ENCODE peak calls at places on chromosomes 1 and 21, in six cellular contexts. One of them, this sample, is unnamed.
A peak's percentile ranks its signal among the peaks of the same experiment; 100 is the strongest.

GRCh38 chr1:40856116-40856515 is 6.0 kb downstream of the CITED4 start:
- ATAC-seq in GM12878: no peak
- ATAC-seq in A549: no peak
- ATAC-seq in HepG2: no peak
- ATAC-seq in K562: peak; percentile 46
- ATAC-seq in upper lobe of left lung: no peak
- ATAC-seq in this sample: no peak

GRCh38 chr21:22062472-22063139 is 1064.4 kb downstream of the NCAM2 start:
- ATAC-seq in GM12878: no peak
- ATAC-seq in upper lobe of left lung: no peak
- ATAC-seq in A549: no peak
- ATAC-seq in K562: no peak
- ATAC-seq in HepG2: no peak
- ATAC-seq in this sample: no peak

GRCh38 chr1:50704126-50704525 is 255.9 kb downstream of the FAF1 start:
- ATAC-seq in upper lobe of left lung: no peak
- ATAC-seq in GM12878: peak; percentile 79
- ATAC-seq in HepG2: peak; percentile 62
- ATAC-seq in K562: peak; percentile 89
- ATAC-seq in A549: peak; percentile 51
- ATAC-seq in this sample: no peak

GRCh38 chr1:151994956-151995355 is 1.3 kb upstream of the S100A10 start:
- ATAC-seq in A549: peak; percentile 25
- ATAC-seq in HepG2: no peak
- ATAC-seq in GM12878: no peak
- ATAC-seq in K562: no peak
- ATAC-seq in upper lobe of left lung: no peak
- ATAC-seq in this sample: no peak

GRCh38 chr1:119324198-119324597 is 44.4 kb upstream of the HAO2 start:
- ATAC-seq in K562: no peak
- ATAC-seq in A549: no peak
- ATAC-seq in HepG2: no peak
- ATAC-seq in GM12878: peak; percentile 70
- ATAC-seq in upper lobe of left lung: no peak
- ATAC-seq in this sample: no peak

GRCh38 chr1:112256413-112256812 is 139.6 kb upstream of the CTTNBP2NL start:
- ATAC-seq in upper lobe of left lung: no peak
- ATAC-seq in HepG2: no peak
- ATAC-seq in A549: no peak
- ATAC-seq in GM12878: no peak
- ATAC-seq in K562: no peak
- ATAC-seq in this sample: peak; percentile 56

GRCh38 chr1:64839732-64840405 is 95.0 kb downstream of the RAVER2 start:
- ATAC-seq in upper lobe of left lung: no peak
- ATAC-seq in HepG2: no peak
- ATAC-seq in GM12878: no peak
- ATAC-seq in K562: no peak
- ATAC-seq in A549: no peak
- ATAC-seq in this sample: no peak

GRCh38 chr1:167582064-167582463 is 28.5 kb upstream of the CREG1 start:
- ATAC-seq in HepG2: no peak
- ATAC-seq in A549: no peak
- ATAC-seq in K562: no peak
- ATAC-seq in upper lobe of left lung: no peak
- ATAC-seq in GM12878: no peak
- ATAC-seq in this sample: no peak

GRCh38 chr1:42937141-42937696 is 21.4 kb downstream of the SLC2A1 start:
- ATAC-seq in upper lobe of left lung: no peak
- ATAC-seq in K562: peak; percentile 0
- ATAC-seq in A549: peak; percentile 8
- ATAC-seq in GM12878: no peak
- ATAC-seq in HepG2: no peak
- ATAC-seq in this sample: no peak

GRCh38 chr1:198165927-198166647 is 9.3 kb downstream of the NEK7 start:
- ATAC-seq in A549: no peak
- ATAC-seq in GM12878: peak; percentile 32
- ATAC-seq in HepG2: no peak
- ATAC-seq in K562: no peak
- ATAC-seq in upper lobe of left lung: no peak
- ATAC-seq in this sample: no peak

GRCh38 chr1:159827102-159827490 is 423 bp downstream of the SLAMF8 start:
- ATAC-seq in upper lobe of left lung: no peak
- ATAC-seq in A549: no peak
- ATAC-seq in GM12878: no peak
- ATAC-seq in K562: no peak
- ATAC-seq in HepG2: no peak
- ATAC-seq in this sample: no peak

GRCh38 chr1:205270764-205271163 is 43.0 kb downstream of the TMCC2 start:
- ATAC-seq in HepG2: peak; percentile 7
- ATAC-seq in GM12878: no peak
- ATAC-seq in upper lobe of left lung: no peak
- ATAC-seq in A549: peak; percentile 9
- ATAC-seq in K562: no peak
- ATAC-seq in this sample: no peak

GRCh38 chr1:111660204-111661150 is 40.9 kb downstream of the RAP1A start:
- ATAC-seq in GM12878: peak; percentile 33
- ATAC-seq in HepG2: no peak
- ATAC-seq in A549: no peak
- ATAC-seq in K562: peak; percentile 82
- ATAC-seq in upper lobe of left lung: no peak
- ATAC-seq in this sample: no peak

GRCh38 chr1:112618721-112619517 is at the start of gene ST7L:
- ATAC-seq in A549: peak; percentile 86
- ATAC-seq in upper lobe of left lung: peak; percentile 84
- ATAC-seq in HepG2: peak; percentile 90
- ATAC-seq in K562: peak; percentile 51
- ATAC-seq in GM12878: peak; percentile 43
- ATAC-seq in this sample: peak; percentile 79

GRCh38 chr1:207459008-207459407 is 4.9 kb downstream of the CR2 start:
- ATAC-seq in A549: no peak
- ATAC-seq in upper lobe of left lung: no peak
- ATAC-seq in K562: no peak
- ATAC-seq in HepG2: no peak
- ATAC-seq in GM12878: no peak
- ATAC-seq in this sample: no peak

GRCh38 chr1:207455183-207455754 is 1.1 kb downstream of the CR2 start:
- ATAC-seq in A549: no peak
- ATAC-seq in GM12878: peak; percentile 75
- ATAC-seq in HepG2: no peak
- ATAC-seq in K562: no peak
- ATAC-seq in upper lobe of left lung: no peak
- ATAC-seq in this sample: no peak

GRCh38 chr1:207453710-207454045 is 450 bp upstream of the CR2 start:
- ATAC-seq in GM12878: no peak
- ATAC-seq in K562: no peak
- ATAC-seq in A549: peak; percentile 60
- ATAC-seq in upper lobe of left lung: peak; percentile 21
- ATAC-seq in HepG2: no peak
- ATAC-seq in this sample: no peak

GRCh38 chr1:207458409-207458808 is 4.3 kb downstream of the CR2 start:
- ATAC-seq in HepG2: no peak
- ATAC-seq in A549: no peak
- ATAC-seq in GM12878: no peak
- ATAC-seq in upper lobe of left lung: no peak
- ATAC-seq in K562: no peak
- ATAC-seq in this sample: no peak

DNA sequence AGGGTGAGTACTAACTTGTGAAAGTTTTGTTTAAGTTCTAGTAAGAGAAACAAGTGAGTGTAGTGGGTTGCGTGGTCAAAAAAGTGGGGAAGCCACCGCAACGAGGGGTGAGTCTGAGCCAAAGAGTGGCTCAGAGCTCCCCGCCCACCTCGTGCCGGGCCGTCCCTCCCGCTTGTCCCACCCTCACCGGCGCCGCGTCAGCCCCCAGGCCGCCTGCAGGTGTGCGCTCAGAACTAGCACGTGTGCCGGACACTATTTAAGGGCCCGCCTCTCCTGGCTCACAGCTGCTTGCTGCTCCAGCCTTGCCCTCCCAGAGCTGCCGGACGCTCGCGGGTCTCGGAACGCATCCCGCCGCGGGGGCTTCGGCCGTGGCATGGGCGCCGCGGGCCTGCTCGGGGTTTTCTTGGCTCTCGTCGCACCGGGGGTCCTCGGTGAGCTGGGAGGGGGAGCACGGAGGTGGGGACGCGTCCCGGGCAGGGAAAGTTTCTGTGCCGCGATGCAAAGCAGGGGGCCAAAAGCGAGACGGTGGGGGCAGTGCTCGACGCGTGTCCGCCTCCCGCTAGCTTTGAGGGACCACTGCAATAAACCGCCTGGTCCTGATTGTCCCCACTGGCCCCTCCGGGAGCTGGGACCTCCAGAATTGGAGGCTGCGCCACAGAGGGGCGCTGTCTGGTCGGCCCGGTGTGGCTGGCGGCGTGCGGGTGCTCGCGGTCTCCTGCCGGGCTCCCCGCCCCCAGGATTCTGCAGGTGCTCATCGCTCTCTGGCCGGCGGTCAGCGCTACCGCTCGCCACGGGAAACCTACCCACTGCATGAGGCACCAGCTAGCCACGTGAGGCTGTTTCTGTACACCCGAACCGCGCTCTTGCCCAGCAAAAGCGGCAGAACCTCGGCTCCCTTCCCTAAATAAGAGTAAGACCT is at the start of gene CR2:
- ATAC-seq in HepG2: peak; percentile 94
- ATAC-seq in upper lobe of left lung: peak; percentile 88
- ATAC-seq in GM12878: peak; percentile 88
- ATAC-seq in K562: peak; percentile 94
- ATAC-seq in A549: peak; percentile 80
- ATAC-seq in this sample: no peak
- TF ChIP-seq EP300 in HepG2: no peak
- TF ChIP-seq EP300 in upper lobe of left lung: no peak
- TF ChIP-seq EP300 in GM12878: peak; percentile 7
- TF ChIP-seq EP300 in K562: no peak
- TF ChIP-seq EP300 in A549: no peak
- TF ChIP-seq EP300 in this sample: no peak

GRCh38 chr1:67831850-67832513 is 1.3 kb downstream of the GNG12 start:
- ATAC-seq in K562: peak; percentile 59
- ATAC-seq in A549: peak; percentile 80
- ATAC-seq in HepG2: peak; percentile 33
- ATAC-seq in upper lobe of left lung: peak; percentile 82
- ATAC-seq in GM12878: peak; percentile 32
- ATAC-seq in this sample: peak; percentile 40
- TF ChIP-seq EP300 in K562: no peak
- TF ChIP-seq EP300 in A549: no peak
- TF ChIP-seq EP300 in HepG2: no peak
- TF ChIP-seq EP300 in upper lobe of left lung: no peak
- TF ChIP-seq EP300 in GM12878: no peak
- TF ChIP-seq EP300 in this sample: no peak

DNA sequence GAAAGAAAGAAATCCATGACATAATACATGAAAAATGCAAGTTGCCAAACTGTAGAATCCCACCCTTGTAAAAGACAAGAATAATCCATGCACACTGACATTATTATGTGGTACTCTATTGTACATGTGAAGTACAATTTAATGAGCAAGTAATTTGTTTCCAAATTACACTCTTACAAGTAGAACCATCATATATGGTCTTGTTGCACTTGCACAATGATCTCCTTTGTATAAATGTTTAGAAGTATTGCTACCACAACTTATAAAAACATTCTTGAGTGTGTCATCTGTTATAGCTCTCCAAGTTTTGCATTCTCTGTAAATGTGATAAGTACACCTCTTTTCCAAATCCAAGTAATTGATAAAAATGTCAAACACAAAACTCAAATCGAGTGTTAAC is 29.1 kb upstream of the ZNF281 start:
- ATAC-seq in HepG2: no peak
- ATAC-seq in A549: no peak
- ATAC-seq in K562: no peak
- ATAC-seq in GM12878: no peak
- ATAC-seq in upper lobe of left lung: no peak
- ATAC-seq in this sample: no peak
- TF ChIP-seq EP300 in HepG2: no peak
- TF ChIP-seq EP300 in A549: no peak
- TF ChIP-seq EP300 in K562: no peak
- TF ChIP-seq EP300 in GM12878: no peak
- TF ChIP-seq EP300 in upper lobe of left lung: no peak
- TF ChIP-seq EP300 in this sample: no peak

GRCh38 chr1:203572134-203572625 is 54.5 kb upstream of the ATP2B4 start:
- ATAC-seq in upper lobe of left lung: no peak
- ATAC-seq in HepG2: no peak
- ATAC-seq in K562: peak; percentile 56
- ATAC-seq in A549: peak; percentile 44
- ATAC-seq in GM12878: no peak
- ATAC-seq in this sample: no peak
- TF ChIP-seq EP300 in upper lobe of left lung: no peak
- TF ChIP-seq EP300 in HepG2: no peak
- TF ChIP-seq EP300 in K562: no peak
- TF ChIP-seq EP300 in A549: no peak
- TF ChIP-seq EP300 in GM12878: no peak
- TF ChIP-seq EP300 in this sample: no peak

GRCh38 chr1:221174598-221174997 is 295.4 kb downstream of the HLX start:
- ATAC-seq in K562: peak; percentile 67
- ATAC-seq in HepG2: peak; percentile 57
- ATAC-seq in GM12878: peak; percentile 66
- ATAC-seq in upper lobe of left lung: no peak
- ATAC-seq in A549: no peak
- ATAC-seq in this sample: no peak
- TF ChIP-seq EP300 in K562: no peak
- TF ChIP-seq EP300 in HepG2: no peak
- TF ChIP-seq EP300 in GM12878: no peak
- TF ChIP-seq EP300 in upper lobe of left lung: no peak
- TF ChIP-seq EP300 in A549: no peak
- TF ChIP-seq EP300 in this sample: no peak

GRCh38 chr1:164772635-164773034 is 213.7 kb downstream of the PBX1 start:
- ATAC-seq in K562: peak; percentile 95
- ATAC-seq in GM12878: peak; percentile 93
- ATAC-seq in A549: peak; percentile 93
- ATAC-seq in upper lobe of left lung: peak; percentile 93
- ATAC-seq in HepG2: no peak
- ATAC-seq in this sample: peak; percentile 81
- TF ChIP-seq EP300 in K562: peak; percentile 70
- TF ChIP-seq EP300 in GM12878: no peak
- TF ChIP-seq EP300 in A549: peak; percentile 37
- TF ChIP-seq EP300 in upper lobe of left lung: no peak
- TF ChIP-seq EP300 in HepG2: no peak
- TF ChIP-seq EP300 in this sample: no peak

GRCh38 chr1:2199042-2199810 is 4.7 kb upstream of the FAAP20 start:
- ATAC-seq in GM12878: peak; percentile 69
- ATAC-seq in K562: peak; percentile 92
- ATAC-seq in upper lobe of left lung: peak; percentile 93
- ATAC-seq in HepG2: peak; percentile 65
- ATAC-seq in A549: peak; percentile 87
- ATAC-seq in this sample: peak; percentile 90
- TF ChIP-seq EP300 in GM12878: no peak
- TF ChIP-seq EP300 in K562: peak; percentile 11
- TF ChIP-seq EP300 in upper lobe of left lung: no peak
- TF ChIP-seq EP300 in HepG2: no peak
- TF ChIP-seq EP300 in A549: no peak
- TF ChIP-seq EP300 in this sample: no peak